ENCODE peak calls at places on chromosomes 16 and 17, in eight cellular contexts. G, A, D, W, X, Y, Z and J are unnamed samples.

GRCh38 chr17:75535119-75535537 is 9.6 kb downstream of the LLGL2 start:
- DNase-seq in X (no peak), W (peak), Z (no peak), D (no peak), A (no peak), Y (no peak), G (no peak), J (no peak)

GRCh38 chr17:83179378-83179777 is 100.0 kb downstream of the METRNL start:
- DNase-seq in A (no peak), D (no peak), X (peak), G (no peak), W (no peak), Y (no peak), Z (no peak), J (no peak)

GRCh38 chr16:83826146-83826913 is 18.6 kb downstream of the HSBP1 start:
- DNase-seq in D (no peak), Z (peak), X (peak), G (peak), A (peak), W (no peak), Y (peak), J (no peak)

GRCh38 chr17:17025621-17026020 is 16.6 kb upstream of the MPRIP start:
- DNase-seq in Z (no peak), A (no peak), G (no peak), W (no peak), Y (no peak), D (no peak), X (no peak), J (no peak)

GRCh38 chr16:77584205-77584859 is 138.0 kb upstream of the NUDT7 start:
- DNase-seq in A (peak), G (peak), W (no peak), X (peak), D (no peak), Y (peak), Z (peak), J (no peak)

GRCh38 chr16:28258571-28258970 is 33.8 kb upstream of the SBK1 start:
- DNase-seq in G (no peak), Y (no peak), X (no peak), D (no peak), Z (peak), A (no peak), W (no peak), J (no peak)

GRCh38 chr16:50311891-50312501 is 45.6 kb downstream of the ADCY7 start:
- DNase-seq in Y (no peak), Z (no peak), W (no peak), D (no peak), G (no peak), A (no peak), X (no peak), J (no peak)

GRCh38 chr16:23509763-23510153 is 536 bp downstream of the GGA2 start:
- DNase-seq in Y (no peak), Z (no peak), X (peak), D (no peak), W (no peak), A (peak), G (no peak), J (no peak)

GRCh38 chr16:74192281-74192680 is 104.3 kb upstream of the PSMD7 start:
- DNase-seq in W (no peak), X (no peak), Z (no peak), D (no peak), Y (no peak), A (no peak), G (no peak), J (no peak)

GRCh38 chr16:29745853-29746345 is at the start of gene C16orf54:
- DNase-seq in Z (no peak), A (no peak), X (no peak), D (no peak), Y (no peak), G (no peak), W (peak), J (no peak)

GRCh38 chr16:26765087-26765486 is 301.6 kb upstream of the C16orf82 start:
- DNase-seq in D (no peak), A (peak), Z (peak), X (no peak), G (no peak), Y (peak), W (no peak), J (no peak)

GRCh38 chr17:8846768-8847211 is 20.7 kb downstream of the PIK3R6 start:
- DNase-seq in D (no peak), Y (peak), A (peak), X (peak), W (no peak), Z (peak), G (peak), J (no peak)

GRCh38 chr16:4266372-4266771 is 6.5 kb downstream of the TFAP4 start:
- DNase-seq in Y (peak), A (peak), X (no peak), W (no peak), Z (peak), D (no peak), G (peak), J (no peak)

GRCh38 chr16:64947651-64948050 is 174.2 kb downstream of the CDH11 start:
- DNase-seq in W (no peak), A (no peak), Z (no peak), D (no peak), Y (no peak), G (no peak), X (no peak), J (no peak)

GRCh38 chr17:77566151-77566550 is 392.4 kb upstream of the TNRC6C start:
- DNase-seq in W (no peak), X (no peak), D (no peak), A (no peak), Z (no peak), Y (no peak), G (no peak), J (no peak)

GRCh38 chr17:73151888-73152633 is 12.7 kb upstream of the SSTR2 start:
- DNase-seq in W (no peak), Y (peak), Z (no peak), X (no peak), A (no peak), G (no peak), D (no peak), J (no peak)

GRCh38 chr17:79874329-79874981 is 35.2 kb upstream of the CBX4 start:
- DNase-seq in G (peak), D (no peak), A (peak), X (peak), Y (peak), W (no peak), Z (peak), J (no peak)

GRCh38 chr16:88528902-88529318 is 41.3 kb upstream of the ZC3H18 start:
- DNase-seq in Z (no peak), D (no peak), Y (no peak), G (no peak), A (no peak), X (no peak), W (no peak), J (no peak)

GRCh38 chr17:48878920-48879898 is 13.4 kb upstream of the ATP5MC1 start:
- DNase-seq in G (peak), Y (peak), W (peak), D (no peak), A (peak), X (peak), Z (peak), J (peak)

GRCh38 chr17:50211249-50212120 is 10.1 kb upstream of the COL1A1 start:
- DNase-seq in Y (no peak), G (no peak), D (no peak), W (no peak), Z (peak), X (no peak), A (no peak), J (no peak)

GRCh38 chr16:77775911-77776909 is 12.2 kb upstream of the VAT1L start:
- DNase-seq in Y (peak), D (no peak), G (no peak), W (no peak), X (no peak), Z (no peak), A (no peak), J (no peak)

GRCh38 chr16:86993426-86994110 is 323.6 kb downstream of the C16orf95 start:
- DNase-seq in Z (no peak), X (no peak), Y (no peak), G (no peak), A (no peak), D (no peak), W (no peak), J (no peak)

GRCh38 chr17:17877548-17878358 is 41.0 kb upstream of the SREBF1 start:
- DNase-seq in W (no peak), D (no peak), X (peak), G (no peak), Z (peak), Y (no peak), A (no peak), J (no peak)

GRCh38 chr17:77594416-77595209 is 363.9 kb upstream of the TNRC6C start:
- DNase-seq in X (no peak), Y (no peak), Z (no peak), W (no peak), D (no peak), A (no peak), G (no peak), J (no peak)

GRCh38 chr17:48611681-48612455 is 1.1 kb upstream of the HOXB7 start:
- DNase-seq in G (no peak), Y (no peak), Z (no peak), W (no peak), D (no peak), A (no peak), X (peak), J (no peak)

GRCh38 chr17:50203086-50203485 is 1.7 kb upstream of the COL1A1 start:
- DNase-seq in D (no peak), Y (no peak), W (no peak), G (no peak), X (no peak), A (no peak), Z (no peak), J (no peak)

GRCh38 chr17:73422121-73422520 is 110.3 kb upstream of the CDC42EP4 start:
- DNase-seq in A (no peak), X (no peak), W (no peak), Y (no peak), G (no peak), Z (no peak), D (no peak), J (no peak)

GRCh38 chr16:64202571-64202970 is 919.3 kb downstream of the CDH11 start:
- DNase-seq in A (no peak), D (no peak), Z (no peak), W (no peak), X (no peak), Y (no peak), G (no peak), J (no peak)

GRCh38 chr17:27247958-27248342 is 46.0 kb upstream of the WSB1 start:
- DNase-seq in Z (no peak), W (no peak), D (no peak), Y (no peak), A (no peak), X (no peak), G (no peak), J (no peak)

GRCh38 chr17:55067697-55068439 is 99.3 kb downstream of the STXBP4 start:
- DNase-seq in X (no peak), W (no peak), Z (no peak), G (no peak), Y (peak), D (no peak), A (peak), J (no peak)

GRCh38 chr16:18984425-18985005 is 781 bp downstream of the TMC7 start:
- DNase-seq in D (no peak), Y (no peak), G (no peak), X (no peak), W (no peak), Z (no peak), A (no peak), J (no peak)

DNA sequence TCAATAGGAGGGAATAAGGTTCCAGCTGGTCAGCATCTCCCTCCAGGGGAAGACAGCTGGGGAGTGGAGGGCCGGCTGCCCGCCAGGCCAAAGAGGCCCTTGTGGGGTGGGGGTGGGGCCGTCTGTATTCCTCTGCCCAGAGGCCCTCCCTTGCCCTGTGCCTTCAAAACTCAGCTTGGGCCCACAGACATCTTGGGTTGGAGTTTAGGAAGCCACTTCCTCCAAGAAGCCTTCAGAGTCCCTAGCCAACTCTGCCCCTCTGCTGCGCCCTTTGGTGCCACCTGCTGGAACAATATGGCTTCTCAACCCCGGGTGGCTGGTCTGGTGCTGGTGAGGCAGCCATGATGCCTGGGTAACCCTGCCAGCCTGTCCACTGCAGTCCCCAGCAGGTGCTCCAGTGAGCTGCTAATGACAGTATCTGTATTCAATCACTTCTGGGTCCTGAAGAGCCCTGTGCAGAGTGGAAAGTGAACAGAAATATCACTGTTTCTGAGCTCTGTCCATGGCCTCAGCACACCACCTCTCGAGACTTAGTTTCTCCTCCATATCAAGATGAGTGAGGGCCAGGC is 16.7 kb downstream of the HSD11B2 start:
- DNase-seq in D (no peak), Y (peak), Z (peak), X (peak), W (peak), A (peak), G (peak), J (no peak)
- TF ChIP-seq POLR2AphosphoS5 in D (no peak), Y (no peak), Z (no peak), X (no peak), W (no peak), A (no peak), G (no peak), J (no peak)

GRCh38 chr17:7216242-7217112 is 3.2 kb downstream of the DLG4 start:
- DNase-seq in W (no peak), X (no peak), G (no peak), D (no peak), A (no peak), Y (no peak), Z (no peak), J (no peak)

GRCh38 chr17:7215652-7216139 is 3.9 kb downstream of the DLG4 start:
- DNase-seq in D (no peak), G (no peak), Z (peak), Y (no peak), W (no peak), A (peak), X (no peak), J (no peak)

GRCh38 chr17:7218166-7218565 is 1.5 kb downstream of the DLG4 start:
- DNase-seq in D (no peak), Y (no peak), G (no peak), A (no peak), X (no peak), W (no peak), Z (no peak), J (no peak)

GRCh38 chr17:7218774-7219173 is 862 bp downstream of the DLG4 start:
- DNase-seq in D (no peak), A (no peak), G (no peak), W (no peak), X (no peak), Z (no peak), Y (no peak), J (no peak)

DNA sequence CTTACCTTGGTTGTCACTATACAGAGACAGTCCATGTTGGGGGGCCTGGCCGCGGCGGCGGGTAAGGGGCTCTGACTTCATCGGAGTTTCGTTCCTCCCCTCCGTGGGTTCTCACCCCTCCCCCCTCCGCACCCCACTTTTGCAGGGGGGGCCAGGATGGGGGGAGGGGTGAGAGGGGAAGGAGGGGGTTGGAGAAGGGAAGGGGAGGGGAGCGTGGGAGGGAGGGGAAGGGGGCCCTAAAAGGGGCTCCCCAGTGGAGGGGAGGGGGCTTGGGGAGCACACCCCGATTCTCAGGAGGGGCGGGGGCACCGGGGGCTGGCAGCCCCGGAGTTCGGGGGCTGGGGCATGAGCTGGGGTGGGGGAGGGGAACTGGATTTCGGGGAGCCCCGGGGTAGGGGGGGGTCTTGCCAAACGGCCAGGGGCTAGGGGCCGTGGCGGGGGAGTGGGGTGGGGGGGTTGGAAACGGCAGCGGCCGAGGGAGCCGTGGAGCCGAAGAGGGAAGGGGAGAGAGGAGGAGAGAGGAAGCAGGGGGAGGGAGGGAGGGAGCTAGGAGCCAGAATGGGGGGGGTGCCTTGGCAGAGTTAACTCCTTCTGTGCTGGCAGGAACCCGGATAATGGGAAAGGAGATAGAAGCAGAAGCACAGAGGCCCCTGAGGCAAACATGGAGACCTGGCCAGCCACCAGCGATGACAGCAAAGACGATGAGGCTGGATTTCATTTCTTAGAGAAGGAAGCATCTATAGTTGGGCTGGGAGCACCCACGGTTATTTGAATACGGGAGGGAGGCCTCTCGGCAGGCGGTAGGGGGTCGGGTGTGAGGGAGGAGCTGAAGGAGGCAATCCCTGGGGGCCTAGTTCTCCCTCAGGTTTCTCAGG is 2.3 kb downstream of the DLG4 start:
- DNase-seq in D (no peak), A (peak), Y (no peak), G (no peak), Z (peak), W (no peak), X (peak), J (no peak)
- H3K9ac ChIP-seq in D (no peak), A (peak), Y (no peak), G (peak), Z (peak), W (peak), X (peak), J (peak)

GRCh38 chr16:75238132-75238852 is 13.1 kb downstream of the BCAR1 start:
- DNase-seq in Y (peak), A (no peak), G (no peak), D (no peak), Z (peak), X (no peak), W (no peak), J (no peak)
- H3K4me3 ChIP-seq in Y (no peak), A (no peak), G (no peak), D (no peak), Z (peak), X (no peak), W (no peak), J (peak)

GRCh38 chr17:7347630-7348477 is 4.1 kb upstream of the KCTD11 start:
- DNase-seq in Z (no peak), G (no peak), W (no peak), Y (no peak), X (no peak), A (no peak), D (no peak), J (no peak)

GRCh38 chr17:7343250-7343649 is 6.9 kb downstream of the ACAP1 start:
- DNase-seq in X (no peak), G (no peak), W (no peak), Z (no peak), A (no peak), D (no peak), Y (no peak), J (no peak)

GRCh38 chr17:7351665-7352558 is at the start of gene KCTD11:
- DNase-seq in A (peak), D (peak), W (no peak), G (peak), Y (peak), X (peak), Z (peak), J (no peak)

GRCh38 chr17:7348478-7349242 is 3.3 kb upstream of the KCTD11 start:
- DNase-seq in Y (no peak), X (no peak), Z (no peak), D (no peak), A (no peak), W (no peak), G (no peak), J (no peak)

GRCh38 chr17:7346761-7347614 is 5.0 kb upstream of the KCTD11 start:
- DNase-seq in Y (no peak), Z (no peak), G (no peak), D (no peak), W (no peak), X (no peak), A (no peak), J (no peak)
- TF ChIP-seq POLR2AphosphoS5 in Y (no peak), Z (no peak), G (no peak), D (no peak), W (no peak), X (no peak), A (no peak), J (no peak)

DNA sequence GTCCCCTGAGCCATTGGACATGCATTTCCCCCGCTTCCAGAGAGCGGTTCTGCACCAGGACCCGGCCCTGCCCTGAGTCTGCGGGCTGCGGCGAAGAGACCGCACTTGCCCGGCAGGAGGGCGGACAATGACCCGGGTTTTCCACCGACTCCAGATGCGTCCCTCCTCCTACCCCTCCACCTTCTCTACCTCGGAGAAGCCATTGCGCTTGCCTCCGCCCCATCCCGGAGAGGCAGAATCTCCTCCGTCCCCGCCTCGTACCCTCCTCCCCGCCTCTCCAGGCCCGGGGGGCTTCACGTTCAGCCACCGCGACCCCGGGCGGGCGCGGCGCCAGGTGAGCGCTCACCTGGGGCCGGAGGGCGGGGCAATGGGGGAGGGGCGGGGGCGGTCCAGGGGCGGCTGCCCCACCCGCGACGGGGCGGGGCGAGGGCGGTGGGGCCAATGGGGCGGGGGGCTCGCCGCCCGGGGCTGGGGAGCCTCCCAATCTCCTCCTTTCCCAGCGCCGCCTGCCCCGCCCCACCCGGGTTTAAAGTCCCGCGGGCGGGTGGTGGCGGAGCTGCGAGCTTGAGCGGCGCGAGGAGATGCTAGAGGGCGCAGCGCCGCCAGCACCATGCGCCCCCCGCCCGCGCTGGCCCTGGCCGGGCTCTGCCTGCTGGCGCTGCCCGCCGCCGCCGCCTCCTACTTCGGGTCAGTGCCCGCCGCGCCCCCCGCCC is at the start of gene WNT9B:
- DNase-seq in G (no peak), Y (peak), X (no peak), A (peak), Z (peak), W (no peak), D (no peak), J (no peak)
- H3K9ac ChIP-seq in G (no peak), Y (peak), X (no peak), A (no peak), Z (no peak), W (no peak), D (peak), J (no peak)

GRCh38 chr17:38558751-38559024 is 47.1 kb downstream of the SRCIN1 start:
- DNase-seq in Y (no peak), D (no peak), W (no peak), G (no peak), A (no peak), X (no peak), Z (no peak), J (no peak)
- H3K4me3 ChIP-seq in Y (peak), D (peak), W (peak), G (peak), A (no peak), X (no peak), Z (no peak), J (peak)